ENCODE peak calls at places on chromosomes 6 and 20, in four cellular contexts. Y is adipocyte; R is CD4-positive, alpha-beta T cell; B is activated CD4-positive, alpha-beta T cell treated with anti-CD3 and anti-CD28 coated beads, Interleukin-2, amount 50 U/mL, for 4 hours. W is an unnamed sample.

GRCh38 chr20:61360296-61360695 is 108.2 kb downstream of the CDH4 start:
- DNase-seq in Y (no peak), R (no peak), B (no peak), W (no peak)

GRCh38 chr6:106085984-106086832 is at the start of gene PRDM1:
- DNase-seq in Y (peak; percentile 80), R (peak; percentile 60), B (peak; percentile 68), W (peak; percentile 85)

GRCh38 chr6:75349262-75349984 is 64.8 kb upstream of the TMEM30A start:
- DNase-seq in Y (peak; percentile 41), R (no peak), B (no peak), W (no peak)

GRCh38 chr20:63147532-63147931 is 68.4 kb downstream of the YTHDF1 start:
- DNase-seq in Y (no peak), R (no peak), B (no peak), W (no peak)

GRCh38 chr20:48777005-48777404 is 50.8 kb downstream of the PREX1 start:
- DNase-seq in Y (no peak), R (no peak), B (no peak), W (no peak)

GRCh38 chr20:45972500-45973183 is 639 bp upstream of the ZNF335 start:
- DNase-seq in Y (no peak), R (no peak), B (no peak), W (no peak)

GRCh38 chr20:64145458-64146300 is 18.6 kb upstream of the MYT1 start:
- DNase-seq in Y (no peak), R (no peak), B (no peak), W (no peak)

GRCh38 chr20:41632896-41633295 is 14.7 kb upstream of the CHD6 start:
- DNase-seq in Y (no peak), R (no peak), B (no peak), W (no peak)

GRCh38 chr20:21048841-21049273 is 57.3 kb downstream of the LINC00237 start:
- DNase-seq in Y (no peak), R (peak; percentile 29), B (peak; percentile 12), W (peak; percentile 52)

GRCh38 chr6:96522469-96523009 is 933 bp downstream of the UFL1 start:
- DNase-seq in Y (peak; percentile 38), R (peak; percentile 3), B (no peak), W (no peak)

GRCh38 chr20:24353135-24353694 is 116.2 kb upstream of the SYNDIG1 start:
- DNase-seq in Y (no peak), R (no peak), B (no peak), W (no peak)